ENCODE peak calls at places on chromosomes 12 and 14, in seven cellular contexts. M is heart left ventricle, W is prostate gland, S is IMR-90, K is A549, G is right lobe of liver, Y is spleen. F is an unnamed sample.

GRCh38 chr12:22231836-22232235 is 102.7 kb downstream of the ST8SIA1 start:
- DNase-seq in M (no peak), K (peak; percentile 32), G (no peak), W (no peak), S (no peak), Y (no peak), F (no peak)

GRCh38 chr12:20792971-20793370 is 17.5 kb upstream of the SLCO1B3 start:
- DNase-seq in M (no peak), G (no peak), Y (no peak), W (no peak), K (no peak), S (no peak), F (no peak)

GRCh38 chr12:128969480-128970055 is 116.3 kb downstream of the GLT1D1 start:
- DNase-seq in K (peak; percentile 47), W (no peak), Y (no peak), G (peak; percentile 70), S (no peak), M (no peak), F (no peak)

GRCh38 chr14:58637040-58637390 is 747 bp upstream of the DACT1 start:
- DNase-seq in K (peak; percentile 50), Y (no peak), S (peak; percentile 94), G (no peak), W (peak; percentile 39), M (peak; percentile 51), F (peak; percentile 59)

GRCh38 chr14:71720978-71721624 is 211.1 kb upstream of the RGS6 start:
- DNase-seq in Y (no peak), S (peak; percentile 85), W (no peak), K (peak; percentile 71), G (no peak), M (no peak), F (no peak)

GRCh38 chr12:3132636-3133409 is 55.6 kb downstream of the TSPAN9 start:
- DNase-seq in W (no peak), M (peak; percentile 86), S (peak; percentile 72), K (no peak), Y (peak; percentile 62), G (no peak), F (peak; percentile 75)

GRCh38 chr12:106090586-106091411 is 48.0 kb downstream of the NUAK1 start:
- DNase-seq in Y (no peak), G (no peak), M (peak; percentile 80), K (no peak), S (peak; percentile 86), W (no peak), F (peak; percentile 80)

GRCh38 chr14:34872822-34873590 is 2.2 kb downstream of the BAZ1A start:
- DNase-seq in W (peak; percentile 66), S (peak; percentile 69), G (no peak), Y (no peak), K (peak; percentile 3), M (no peak), F (peak; percentile 51)

GRCh38 chr12:24845615-24846014 is 103.3 kb downstream of the BCAT1 start:
- DNase-seq in K (no peak), Y (no peak), S (peak; percentile 28), M (no peak), G (no peak), W (no peak), F (no peak)

GRCh38 chr12:64390275-64390851 is at the start of gene C12orf56:
- DNase-seq in Y (peak; percentile 77), K (peak; percentile 63), M (no peak), S (no peak), W (no peak), G (no peak), F (no peak)

GRCh38 chr12:3145546-3146310 is 68.5 kb downstream of the TSPAN9 start:
- DNase-seq in W (no peak), G (no peak), Y (no peak), M (peak; percentile 19), K (no peak), S (no peak), F (no peak)

GRCh38 chr12:115408642-115409041 is 724.7 kb upstream of the TBX3 start:
- DNase-seq in W (no peak), G (no peak), M (no peak), Y (no peak), K (no peak), S (no peak), F (no peak)

GRCh38 chr12:112868459-112869041 is 38.2 kb upstream of the OAS1 start:
- DNase-seq in S (no peak), G (no peak), W (no peak), Y (no peak), M (no peak), K (no peak), F (no peak)

GRCh38 chr12:26971963-26972362 is 33.7 kb downstream of the FGFR1OP2 start:
- DNase-seq in M (no peak), G (no peak), Y (no peak), S (no peak), K (no peak), W (no peak), F (no peak)

DNA sequence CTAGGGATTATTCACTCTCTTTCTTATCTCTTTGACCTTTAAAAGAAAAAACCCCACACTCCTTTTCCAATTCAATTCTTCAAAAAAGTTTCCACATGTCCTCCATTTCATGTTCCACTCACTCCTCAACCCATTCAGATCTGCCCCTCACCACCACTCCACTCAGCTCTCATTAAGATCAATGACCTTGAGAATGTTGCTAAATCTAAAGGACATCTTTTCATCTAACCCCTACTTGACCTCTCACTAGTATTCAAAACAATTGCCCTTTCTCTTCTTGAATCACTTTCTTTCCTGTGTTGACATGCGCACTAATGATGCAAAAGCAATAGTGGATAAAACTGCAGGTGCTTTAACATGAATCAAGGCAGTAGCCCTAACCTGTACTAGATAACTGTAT is 9.9 kb downstream of the HECTD1 start:
- DNase-seq in W (no peak), G (no peak), K (no peak), S (no peak), Y (no peak), M (no peak), F (no peak)
- H3K27ac ChIP-seq in W (no peak overlapping the region), G (no peak overlapping the region), K (no peak overlapping the region), S (no peak overlapping the region), Y (no peak overlapping the region), M (no peak overlapping the region), F (no peak overlapping the region)

GRCh38 chr14:65100905-65101541 is 1.3 kb downstream of the MAX start:
- DNase-seq in M (no peak), K (no peak), G (no peak), S (no peak), Y (no peak), W (no peak), F (no peak)

GRCh38 chr14:65096323-65097089 is 5.8 kb downstream of the MAX start:
- DNase-seq in W (no peak), K (no peak), M (no peak), Y (no peak), S (no peak), G (no peak), F (no peak)

GRCh38 chr14:65092340-65092739 is 10.0 kb downstream of the MAX start:
- DNase-seq in Y (no peak), W (no peak), M (no peak), K (no peak), S (no peak), G (no peak), F (no peak)

GRCh38 chr14:65098586-65098985 is 3.7 kb downstream of the MAX start:
- DNase-seq in M (no peak), G (no peak), Y (no peak), W (no peak), S (peak; percentile 46), K (no peak), F (no peak)

DNA sequence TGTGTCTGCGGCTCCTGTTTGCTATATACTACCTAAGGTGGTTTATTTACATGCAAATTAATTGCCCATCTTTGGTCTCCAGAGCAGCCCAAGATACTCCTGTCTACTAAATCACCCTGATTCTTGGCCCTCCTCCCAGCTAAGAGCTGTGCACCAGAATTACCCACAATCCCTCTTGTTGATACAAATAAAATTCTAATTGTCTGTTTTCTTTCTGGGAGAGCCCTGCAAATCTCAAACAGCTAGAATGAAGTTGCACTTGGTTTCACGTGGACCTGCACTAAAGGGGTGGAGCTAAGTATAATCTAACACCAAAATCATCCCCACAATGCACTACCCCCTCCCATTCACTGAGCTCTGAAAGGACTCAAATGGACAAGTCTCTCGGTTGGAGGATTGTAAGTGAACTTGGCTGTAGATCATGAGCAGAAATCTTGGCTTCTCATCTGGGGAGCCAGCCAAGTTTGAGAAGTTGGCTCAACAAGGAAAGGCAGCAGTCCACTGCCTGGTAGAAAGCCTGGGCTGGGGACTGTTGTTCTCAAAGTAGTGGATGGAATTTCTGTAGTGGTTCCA is 6.6 kb downstream of the MAX start:
- DNase-seq in W (peak; percentile 88), K (no peak), M (peak; percentile 66), S (peak; percentile 74), Y (no peak), G (no peak), F (peak; percentile 81)
- H3K4me1 ChIP-seq in W (peaks cover 24% of the 10 kb centered on the region), K (peaks cover 3% of the 10 kb centered on the region), M (peaks cover 68% of the 10 kb centered on the region), S (peaks cover 6% of the 10 kb centered on the region), Y (peaks cover 89% of the 10 kb centered on the region), G (peaks cover 22% of the 10 kb centered on the region), F (peaks cover 36% of the 10 kb centered on the region)

GRCh38 chr12:55830601-55831406 is 1.4 kb upstream of the DNAJC14 start:
- DNase-seq in M (peak; percentile 82), K (peak; percentile 48), S (peak; percentile 56), W (peak; percentile 69), Y (peak; percentile 85), G (peak; percentile 69), F (peak; percentile 86)
- TF ChIP-seq POLR2A in M (peak; percentile 65), K (peak; percentile 43), S (no peak), W (peak; percentile 65), Y (peak; percentile 9), G (peak; percentile 38), F (peak; percentile 85)

DNA sequence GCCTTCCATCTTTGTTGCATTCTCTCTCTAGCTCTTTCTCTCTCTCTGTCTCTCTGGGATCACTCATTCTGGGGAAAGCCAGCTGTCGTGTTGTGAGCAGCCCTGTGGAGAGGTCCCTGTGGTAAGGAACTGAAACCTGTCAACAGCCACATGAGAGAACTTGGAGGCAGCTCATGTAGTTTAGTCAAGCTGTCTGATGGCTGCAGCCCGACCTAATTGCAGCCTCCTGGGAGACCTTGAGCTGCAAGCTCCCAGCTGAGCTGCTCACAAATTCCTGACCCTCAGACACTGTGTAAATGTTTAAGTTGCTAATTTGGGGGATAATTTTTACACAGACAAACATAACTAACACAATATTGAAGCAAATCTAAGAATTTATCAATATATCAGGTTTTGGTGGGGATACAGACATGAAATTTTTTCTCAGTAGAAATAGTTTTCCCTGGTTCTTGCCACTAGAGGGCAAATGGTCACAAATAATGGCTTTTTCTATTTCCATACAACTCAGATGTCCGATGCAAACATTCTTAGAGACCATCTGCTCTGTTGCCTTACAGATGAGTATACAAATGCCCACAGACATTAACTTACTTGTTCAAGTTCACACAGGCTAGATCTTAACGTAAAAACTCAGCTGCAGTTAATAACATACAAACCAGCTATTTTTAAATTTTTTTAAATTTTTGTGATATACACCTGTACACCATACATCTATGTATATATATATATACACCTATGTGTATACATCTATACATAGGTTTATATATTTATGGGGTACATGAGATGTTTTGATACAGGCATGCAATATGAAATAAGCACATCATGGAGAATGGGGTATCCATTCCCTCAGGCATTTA is 15.5 kb upstream of the KRR1 start:
- DNase-seq in K (peak; percentile 70), G (no peak), S (peak; percentile 84), W (no peak), M (no peak), Y (no peak), F (no peak)
- H3K27ac ChIP-seq in K (peak overlapping the region; percentile 51), G (no peak overlapping the region), S (peak overlapping the region; percentile 98), W (no peak overlapping the region), M (no peak overlapping the region), Y (no peak overlapping the region), F (no peak overlapping the region)